ENCODE peak calls at places on chromosomes 2 and 18, in six cellular contexts. W, X, K, G, Y and T are unnamed samples.

GRCh38 chr2:164739966-164740365 is 101.7 kb downstream of the COBLL1 start:
- DNase-seq in K (peak; percentile 65), W (peak; percentile 67), Y (no peak), G (peak; percentile 43), X (no peak), T (no peak)

GRCh38 chr2:82993631-82994030 is 1465.4 kb downstream of the SUCLG1 start:
- DNase-seq in G (peak; percentile 1), K (no peak), Y (peak; percentile 22), X (no peak), W (peak; percentile 96), T (no peak)

GRCh38 chr2:98623657-98624056 is 15.3 kb downstream of the UNC50 start:
- DNase-seq in X (no peak), Y (no peak), G (no peak), K (peak; percentile 71), W (no peak), T (no peak)

GRCh38 chr2:172943563-172943962 is 132.1 kb upstream of the MAP3K20 start:
- DNase-seq in G (no peak), W (no peak), Y (no peak), X (no peak), K (no peak), T (no peak)

GRCh38 chr2:64145760-64146159 is 1.5 kb upstream of the PELI1 start:
- DNase-seq in X (no peak), K (no peak), W (no peak), G (no peak), Y (no peak), T (no peak)

GRCh38 chr2:145110668-145111067 is 590.7 kb upstream of the ZEB2 start:
- DNase-seq in G (peak; percentile 50), W (peak; percentile 64), X (no peak), Y (no peak), K (no peak), T (no peak)

GRCh38 chr2:209525834-209526281 is 102.0 kb downstream of the MAP2 start:
- DNase-seq in K (peak; percentile 83), W (peak; percentile 55), Y (no peak), X (no peak), G (peak; percentile 87), T (no peak)

GRCh38 chr2:905091-905832 is 45.4 kb upstream of the SNTG2 start:
- DNase-seq in W (no peak), X (no peak), Y (no peak), K (no peak), G (no peak), T (no peak)

GRCh38 chr18:7575465-7576026 is 8.4 kb downstream of the PTPRM start:
- DNase-seq in G (peak; percentile 49), K (peak; percentile 73), Y (peak; percentile 12), W (peak; percentile 83), X (no peak), T (no peak)

GRCh38 chr2:181174880-181175590 is 194.6 kb downstream of the UBE2E3 start:
- DNase-seq in G (peak; percentile 66), X (no peak), Y (no peak), W (peak; percentile 57), K (peak; percentile 31), T (no peak)

GRCh38 chr2:206526416-206526815 is 83.1 kb downstream of the ADAM23 start:
- DNase-seq in X (no peak), K (no peak), W (no peak), G (no peak), Y (no peak), T (no peak)

GRCh38 chr2:231900975-231901374 is 25.2 kb downstream of the NPPC start:
- DNase-seq in W (no peak), G (no peak), K (no peak), Y (no peak), X (no peak), T (no peak)

GRCh38 chr2:43178602-43179542 is 47.5 kb downstream of the ZFP36L2 start:
- DNase-seq in G (peak; percentile 91), X (peak; percentile 78), Y (peak; percentile 90), K (peak; percentile 88), W (peak; percentile 84), T (no peak)

GRCh38 chr18:48949051-48949605 is 1.6 kb downstream of the SMAD7 start:
- DNase-seq in Y (no peak), K (no peak), W (peak; percentile 14), G (no peak), X (peak; percentile 82), T (no peak)

GRCh38 chr2:82023710-82024109 is 1719.2 kb upstream of the LRRTM1 start:
- DNase-seq in X (no peak), Y (no peak), W (peak; percentile 42), K (no peak), G (no peak), T (no peak)

GRCh38 chr2:45567974-45568789 is 42.9 kb downstream of the SRBD1 start:
- DNase-seq in W (peak; percentile 3), G (no peak), Y (no peak), X (no peak), K (peak; percentile 12), T (peak; percentile 73)

GRCh38 chr2:65611488-65611887 is 179.1 kb upstream of the SPRED2 start:
- DNase-seq in Y (no peak), X (no peak), W (no peak), G (no peak), K (no peak), T (no peak)

GRCh38 chr2:236862961-236863728 is 222.5 kb upstream of the COPS8 start:
- DNase-seq in Y (no peak), W (no peak), K (peak; percentile 97), G (peak; percentile 98), X (no peak), T (no peak)

GRCh38 chr2:134399096-134399495 is 145.2 kb downstream of the MGAT5 start:
- DNase-seq in Y (no peak), K (peak; percentile 31), G (peak; percentile 17), X (no peak), W (no peak), T (no peak)

GRCh38 chr2:134401789-134402188 is 147.9 kb downstream of the MGAT5 start:
- DNase-seq in G (peak; percentile 53), K (peak; percentile 68), Y (no peak), X (no peak), W (no peak), T (no peak)

GRCh38 chr2:134405641-134406081 is 151.8 kb downstream of the MGAT5 start:
- DNase-seq in K (peak; percentile 90), X (no peak), G (peak; percentile 67), W (peak; percentile 40), Y (no peak), T (no peak)

GRCh38 chr2:134401081-134401497 is 147.2 kb downstream of the MGAT5 start:
- DNase-seq in X (no peak), G (peak; percentile 57), K (peak; percentile 85), Y (no peak), W (no peak), T (no peak)

DNA sequence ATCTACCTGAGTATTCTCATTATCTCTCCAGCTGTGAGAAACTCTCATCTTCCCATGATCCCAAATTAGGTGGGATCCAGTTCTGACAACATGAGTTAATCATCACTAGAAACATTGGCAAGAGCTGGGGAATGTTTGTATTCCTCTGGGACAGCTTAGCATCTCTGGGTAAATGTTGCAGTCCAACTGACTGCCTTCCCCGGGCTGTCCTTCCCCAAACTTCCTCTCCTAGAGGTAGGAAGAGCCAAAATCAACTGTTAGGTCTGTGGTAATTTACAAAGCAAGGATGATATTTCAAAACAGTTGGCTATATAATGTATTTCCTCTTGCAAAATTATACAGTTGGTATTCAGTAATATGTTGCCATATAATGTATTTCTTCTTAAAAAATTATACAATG is 148.5 kb downstream of the MGAT5 start:
- DNase-seq in G (peak; percentile 96), W (no peak), K (peak; percentile 97), X (no peak), Y (no peak), T (no peak)
- H3K4me3 ChIP-seq in G (no peak overlapping the region), W (no peak overlapping the region), K (no peak overlapping the region), X (no peak overlapping the region), Y (no peak overlapping the region), T (no peak overlapping the region)

DNA sequence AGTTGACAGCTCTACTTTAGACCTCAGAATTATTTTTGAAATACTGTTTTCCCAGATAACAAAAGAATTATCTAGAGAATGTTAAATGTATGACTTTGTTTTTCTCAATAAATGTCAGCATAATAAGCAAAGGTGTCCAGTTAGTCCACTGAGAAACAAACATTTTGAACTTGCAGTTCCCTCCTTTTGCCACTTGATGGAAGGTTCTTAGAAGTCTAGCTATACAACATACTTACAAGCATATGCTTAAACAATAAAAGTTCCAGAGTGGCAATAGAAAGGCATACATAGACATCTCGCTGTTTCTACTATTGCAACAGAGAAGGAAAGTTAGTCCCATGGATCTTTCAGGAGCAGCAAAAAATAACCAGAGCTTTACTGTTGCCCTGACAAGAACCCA is 11.8 kb downstream of the NDUFA10 start:
- DNase-seq in G (peak; percentile 23), K (peak; percentile 32), Y (peak; percentile 29), X (no peak), W (peak; percentile 48), T (no peak)
- TF ChIP-seq CTCF in G (peak; percentile 45), K (peak; percentile 36), Y (no peak), X (no peak), W (peak; percentile 51), T (peak; percentile 23)

GRCh38 chr2:50490991-50491390 is 540.9 kb downstream of the NRXN1 start:
- DNase-seq in W (no peak), G (no peak), K (no peak), Y (no peak), X (no peak), T (no peak)

GRCh38 chr2:50492452-50492851 is 539.5 kb downstream of the NRXN1 start:
- DNase-seq in Y (peak; percentile 64), X (peak; percentile 14), K (peak; percentile 54), G (peak; percentile 55), W (peak; percentile 62), T (peak; percentile 19)

DNA sequence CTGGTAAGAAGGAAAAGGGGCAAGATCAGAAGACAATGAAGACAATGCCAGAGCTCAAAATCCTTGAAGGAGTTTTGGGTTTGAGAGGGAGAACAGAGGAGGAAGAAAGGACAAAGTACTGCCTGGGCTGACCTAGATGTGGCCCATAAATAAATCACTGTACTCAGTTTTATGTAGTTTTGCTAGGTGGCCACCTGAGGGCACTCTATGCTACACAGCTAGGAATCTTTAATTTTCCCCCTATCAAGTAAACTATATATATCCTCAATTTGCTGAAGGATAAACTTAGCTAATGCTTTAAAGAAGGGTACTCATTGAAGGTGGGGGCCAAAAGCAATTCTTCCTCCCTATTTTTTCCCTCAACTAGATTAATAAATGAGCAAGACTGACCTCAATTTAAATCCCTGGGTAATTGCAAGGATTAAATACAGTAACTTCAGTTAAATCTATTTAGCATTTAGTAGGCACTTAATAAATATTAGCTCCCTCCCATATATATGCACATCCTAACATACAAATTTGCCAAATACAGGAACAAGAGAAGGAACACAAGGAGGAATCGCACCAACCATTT is 540.3 kb downstream of the NRXN1 start:
- DNase-seq in K (peak; percentile 53), W (peak; percentile 36), X (peak; percentile 10), Y (peak; percentile 48), G (peak; percentile 44), T (peak; percentile 2)
- H3K4me3 ChIP-seq in K (no peak overlapping the region), W (no peak overlapping the region), X (no peak overlapping the region), Y (no peak overlapping the region), G (no peak overlapping the region), T (no peak overlapping the region)

DNA sequence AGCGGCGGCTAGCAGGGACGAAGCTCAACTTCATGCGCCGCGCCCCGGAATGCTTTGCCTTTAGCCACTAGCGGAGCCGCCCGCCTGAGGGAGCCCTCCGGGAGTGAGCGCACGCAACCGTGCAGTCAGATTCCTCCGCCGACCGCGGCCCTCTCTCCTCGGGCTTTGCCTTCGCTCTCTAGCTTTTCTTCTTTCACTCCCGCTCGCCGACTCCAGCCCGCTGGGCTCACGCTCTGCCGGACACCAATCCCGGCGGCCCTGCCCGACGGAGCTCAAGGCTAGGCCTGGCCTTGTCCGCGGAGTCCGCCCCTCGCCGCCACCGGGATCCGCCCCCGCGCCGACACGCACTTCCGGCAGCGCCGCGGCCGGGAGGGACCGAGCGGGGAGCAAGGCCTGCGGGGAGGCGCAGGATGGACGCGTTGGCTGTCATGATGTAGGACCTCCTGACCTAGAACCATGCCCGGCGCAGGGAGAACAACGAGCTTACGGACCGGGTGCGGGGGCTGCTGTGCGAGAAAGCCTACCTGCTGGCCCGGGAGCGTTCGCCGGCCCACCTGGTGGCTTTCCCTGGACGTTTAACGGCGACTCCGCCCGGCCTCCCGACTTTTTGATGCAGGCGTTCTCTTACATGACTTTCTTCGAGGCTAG is 40.8 kb upstream of the AKAIN1 start:
- DNase-seq in X (peak; percentile 89), W (peak; percentile 80), K (peak; percentile 85), Y (peak; percentile 89), G (peak; percentile 90), T (peak; percentile 70)
- TF ChIP-seq CTCF in X (no peak), W (no peak), K (no peak), Y (no peak), G (peak; percentile 33), T (no peak)